ENCODE peak calls at places on chromosomes 3 and 15, in seven cellular contexts. T is HepG2, X is HCT116, Z is SK-N-SH, G is H1, O is K562, F is GM12878. W is an unnamed sample.

GRCh38 chr3:194688207-194688711 is 2.6 kb downstream of the FAM43A start:
- DNase-seq in X (no peak), F (no peak), G (no peak), T (peak), Z (peak), O (no peak), W (no peak)

GRCh38 chr15:94400521-94401290 is 169.3 kb downstream of the MCTP2 start:
- DNase-seq in O (no peak), T (peak), F (no peak), X (no peak), G (no peak), Z (no peak), W (no peak)

GRCh38 chr3:44419159-44419922 is 58.1 kb downstream of the ZNF445 start:
- DNase-seq in O (no peak), G (no peak), T (peak), X (no peak), Z (no peak), F (no peak), W (no peak)

GRCh38 chr3:177358968-177359600 is 161.8 kb upstream of the TBL1XR1 start:
- DNase-seq in F (no peak), G (no peak), T (no peak), O (peak), Z (peak), X (peak), W (peak)

GRCh38 chr3:188390775-188391443 is 237.0 kb downstream of the LPP start:
- DNase-seq in F (no peak), T (peak), O (no peak), Z (no peak), G (no peak), X (no peak), W (no peak)

GRCh38 chr3:127803619-127804018 is 18.7 kb downstream of the MGLL start:
- DNase-seq in G (no peak), X (peak), T (no peak), O (no peak), F (no peak), Z (no peak), W (peak)

GRCh38 chr3:17639257-17639656 is 103.2 kb downstream of the TBC1D5 start:
- DNase-seq in G (no peak), T (no peak), Z (no peak), O (no peak), F (no peak), X (peak), W (no peak)

GRCh38 chr3:142366434-142366833 is 81.4 kb downstream of the XRN1 start:
- DNase-seq in T (peak), Z (peak), F (no peak), O (peak), G (no peak), X (peak), W (peak)

GRCh38 chr3:47536221-47536891 is 22.8 kb upstream of the ELP6 start:
- DNase-seq in Z (no peak), T (no peak), G (no peak), X (no peak), O (no peak), F (no peak), W (no peak)

GRCh38 chr3:188217681-188218080 is 63.7 kb downstream of the LPP start:
- DNase-seq in F (no peak), T (no peak), X (no peak), G (no peak), O (no peak), Z (no peak), W (no peak)

DNA sequence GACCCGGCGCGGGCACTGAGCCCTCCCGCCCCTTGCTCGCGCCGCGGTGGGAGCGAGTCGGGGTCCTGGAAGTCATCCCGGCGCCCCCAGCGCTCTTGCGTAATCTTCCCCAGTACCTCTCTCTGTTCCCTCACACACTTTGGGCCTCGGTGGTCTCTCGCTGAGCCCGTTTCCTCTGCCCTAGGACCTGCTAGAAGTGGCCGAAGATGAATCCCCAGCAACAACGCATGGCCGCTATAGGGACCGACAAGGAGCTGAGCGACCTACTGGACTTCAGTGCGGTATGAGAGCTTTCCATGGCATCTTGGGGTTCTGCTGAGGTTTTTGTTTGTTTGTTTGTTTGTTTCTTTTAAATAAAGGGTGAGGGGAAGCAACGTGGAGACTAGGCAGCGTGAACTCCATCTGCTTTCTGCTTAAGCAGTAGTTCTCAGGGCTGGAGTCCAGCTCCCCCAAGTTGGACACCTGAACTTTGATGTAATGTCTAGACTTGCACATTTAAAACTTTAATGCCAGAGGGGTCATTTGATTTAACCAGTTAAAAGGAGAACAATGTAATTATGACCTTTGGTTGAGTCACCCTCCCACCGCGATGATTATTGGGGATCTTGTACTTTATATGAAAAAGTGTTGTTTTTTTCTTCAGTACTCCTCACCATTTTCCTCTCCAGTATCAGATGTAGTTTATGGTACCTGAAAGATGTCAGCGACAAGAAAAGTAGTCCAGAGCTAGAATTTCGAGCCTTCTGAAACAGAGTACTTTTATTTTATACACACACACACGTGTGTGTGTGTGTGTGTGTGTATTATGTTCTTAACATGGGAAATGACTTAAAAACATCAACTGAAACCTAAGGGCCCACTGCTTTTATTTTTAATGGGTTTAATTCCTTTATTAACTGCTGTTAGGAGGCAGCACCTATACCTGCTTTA is 1.5 kb downstream of the TCF12 start:
- DNase-seq in F (no peak), T (peak), G (no peak), O (peak), Z (no peak), X (no peak), W (peak)
- TF ChIP-seq JUND in F (no peak), T (no peak), G (peak), O (no peak), Z (no peak), X (no peak), W (no peak)

DNA sequence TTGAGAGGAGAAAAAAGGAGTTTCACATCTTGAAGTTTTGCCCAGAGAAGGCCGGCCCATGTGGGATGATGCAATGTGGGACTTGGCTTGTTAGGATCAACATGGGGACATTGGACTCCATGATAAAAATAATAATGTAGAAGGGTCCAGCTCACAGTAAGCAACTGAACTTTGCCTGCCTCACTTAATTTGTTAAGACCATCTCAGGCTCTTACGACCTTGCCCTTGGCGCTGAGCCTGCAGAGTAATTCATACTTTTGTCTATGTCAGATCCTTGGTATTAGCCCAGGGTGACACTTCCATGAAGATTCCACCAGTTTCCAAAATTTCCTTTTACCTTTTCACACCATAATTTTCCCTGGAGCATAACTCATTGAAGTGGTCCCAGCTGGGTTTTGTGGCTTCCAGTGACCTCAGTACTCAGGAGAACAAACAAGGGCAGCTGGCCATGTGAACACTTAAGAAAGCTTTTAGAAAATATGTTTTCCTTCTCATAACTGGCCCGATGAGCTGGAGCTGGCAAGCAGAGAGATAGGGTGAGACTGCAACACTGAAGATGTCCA is 315.4 kb upstream of the RASGRP1 start:
- DNase-seq in Z (no peak), G (no peak), F (no peak), X (no peak), O (no peak), T (no peak), W (no peak)
- TF ChIP-seq JUND in Z (no peak), G (no peak), F (no peak), X (no peak), O (no peak), T (no peak), W (no peak)

DNA sequence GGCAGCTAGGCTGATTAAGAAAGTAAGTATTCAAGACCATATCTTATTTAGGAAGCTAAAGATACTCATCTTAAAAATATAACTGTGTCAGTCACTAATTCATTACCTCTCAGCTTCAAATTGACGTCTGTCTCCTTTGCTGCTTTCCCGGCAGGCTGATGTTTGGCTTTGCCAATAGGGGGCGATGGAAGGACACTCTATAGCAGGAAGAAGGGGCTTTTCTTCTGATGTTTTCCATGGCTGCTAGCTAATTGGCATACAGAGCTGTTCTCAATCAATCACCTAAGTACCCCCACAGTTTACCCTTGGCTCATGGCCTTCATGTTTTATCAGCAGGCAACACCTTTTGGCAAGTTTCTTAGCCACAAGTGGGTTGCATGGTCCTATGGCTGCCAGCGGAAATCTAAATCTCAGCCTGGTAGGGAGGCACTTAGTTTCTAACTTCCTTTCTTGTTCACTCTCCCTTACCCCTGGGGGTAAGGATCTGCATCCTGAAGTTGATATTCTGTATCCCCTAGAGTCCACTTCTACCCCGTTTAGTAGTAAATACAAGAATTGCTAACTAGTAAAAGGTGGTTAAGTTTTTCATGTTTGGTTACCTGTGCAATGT is 45.0 kb downstream of the ESYT3 start:
- DNase-seq in X (peak), T (peak), O (peak), G (no peak), Z (peak), F (no peak), W (no peak)
- TF ChIP-seq JUND in X (no peak), T (no peak), O (no peak), G (no peak), Z (no peak), F (no peak), W (no peak)

DNA sequence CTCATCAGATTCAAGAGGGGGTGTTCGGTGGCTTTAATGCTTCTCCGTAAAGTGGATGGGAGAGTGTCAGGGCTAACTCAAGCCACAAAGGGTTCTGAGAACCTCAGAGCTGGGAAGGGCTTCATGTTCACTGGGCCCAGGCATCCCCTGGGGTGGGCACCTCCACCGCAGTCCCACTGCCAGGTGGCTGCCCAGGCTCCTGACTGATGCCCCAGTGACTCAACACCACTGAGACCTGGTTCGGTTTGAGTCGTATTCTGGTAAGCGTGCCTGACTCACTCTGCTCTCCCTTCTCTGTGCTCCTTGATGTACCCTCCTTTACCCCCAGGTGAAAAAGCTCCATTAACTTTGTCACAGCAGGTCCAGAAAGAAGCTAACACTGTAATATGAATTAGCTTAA is 304.6 kb downstream of the RPLP1 start:
- DNase-seq in T (no peak), Z (no peak), G (no peak), X (no peak), F (no peak), O (no peak), W (no peak)
- TF ChIP-seq JUND in T (no peak), Z (no peak), G (no peak), X (no peak), F (no peak), O (no peak), W (no peak)

GRCh38 chr3:108493862-108494261 is 16.5 kb downstream of the MYH15 start:
- DNase-seq in F (no peak), G (no peak), Z (peak), T (no peak), O (no peak), X (peak), W (peak)
- TF ChIP-seq JUND in F (no peak), G (no peak), Z (no peak), T (no peak), O (no peak), X (no peak), W (no peak)